ENCODE peak calls at places on chromosomes 7 and 10, in ten cellular contexts. One of them, this sample, is unnamed.

GRCh38 chr10:117535045-117535751 is 7.3 kb upstream of the EMX2 start:
- DNase-seq in CD4-positive, alpha-beta memory T cell: no peak
- DNase-seq in prostate gland: no peak
- DNase-seq in CD8-positive, alpha-beta T cell: no peak
- DNase-seq in GM23248: peak; percentile 73
- DNase-seq in aorta: peak; percentile 83
- DNase-seq in mammary epithelial cell: no peak
- DNase-seq in PC-9: no peak
- DNase-seq in H9: peak; percentile 45
- DNase-seq in SK-N-MC: no peak
- DNase-seq in this sample: no peak

GRCh38 chr10:80506189-80506575 is 31.5 kb upstream of the SH2D4B start:
- DNase-seq in CD4-positive, alpha-beta memory T cell: no peak
- DNase-seq in prostate gland: no peak
- DNase-seq in CD8-positive, alpha-beta T cell: no peak
- DNase-seq in GM23248: peak; percentile 40
- DNase-seq in aorta: no peak
- DNase-seq in mammary epithelial cell: peak; percentile 90
- DNase-seq in PC-9: peak; percentile 73
- DNase-seq in H9: no peak
- DNase-seq in SK-N-MC: no peak
- DNase-seq in this sample: no peak

GRCh38 chr7:351681-352480 is 61.9 kb downstream of the FOXL3 start:
- DNase-seq in CD4-positive, alpha-beta memory T cell: peak; percentile 54
- DNase-seq in prostate gland: no peak
- DNase-seq in CD8-positive, alpha-beta T cell: peak; percentile 75
- DNase-seq in GM23248: peak; percentile 16
- DNase-seq in aorta: no peak
- DNase-seq in mammary epithelial cell: no peak
- DNase-seq in PC-9: no peak
- DNase-seq in H9: no peak
- DNase-seq in SK-N-MC: no peak
- DNase-seq in this sample: peak; percentile 26

GRCh38 chr10:44828515-44829142 is 82.5 kb upstream of the TMEM72 start:
- DNase-seq in CD4-positive, alpha-beta memory T cell: no peak
- DNase-seq in prostate gland: no peak
- DNase-seq in CD8-positive, alpha-beta T cell: no peak
- DNase-seq in GM23248: no peak
- DNase-seq in aorta: no peak
- DNase-seq in mammary epithelial cell: no peak
- DNase-seq in PC-9: no peak
- DNase-seq in H9: no peak
- DNase-seq in SK-N-MC: no peak
- DNase-seq in this sample: no peak

GRCh38 chr7:73891178-73891885 is 30.4 kb downstream of the TMEM270 start:
- DNase-seq in CD4-positive, alpha-beta memory T cell: no peak
- DNase-seq in prostate gland: no peak
- DNase-seq in CD8-positive, alpha-beta T cell: no peak
- DNase-seq in GM23248: peak; percentile 35
- DNase-seq in aorta: no peak
- DNase-seq in mammary epithelial cell: no peak
- DNase-seq in PC-9: no peak
- DNase-seq in H9: peak; percentile 47
- DNase-seq in SK-N-MC: no peak
- DNase-seq in this sample: no peak

GRCh38 chr7:73578342-73579124 is at the start of gene TBL2:
- DNase-seq in CD4-positive, alpha-beta memory T cell: peak; percentile 99
- DNase-seq in prostate gland: peak; percentile 99
- DNase-seq in CD8-positive, alpha-beta T cell: peak; percentile 99
- DNase-seq in GM23248: peak; percentile 100
- DNase-seq in aorta: peak; percentile 100
- DNase-seq in mammary epithelial cell: peak; percentile 97
- DNase-seq in PC-9: peak; percentile 99
- DNase-seq in H9: peak; percentile 99
- DNase-seq in SK-N-MC: peak; percentile 92
- DNase-seq in this sample: peak; percentile 99

GRCh38 chr7:100583132-100584045 is 2.5 kb downstream of the LRCH4 start:
- DNase-seq in CD4-positive, alpha-beta memory T cell: peak; percentile 77
- DNase-seq in prostate gland: peak; percentile 35
- DNase-seq in CD8-positive, alpha-beta T cell: peak; percentile 87
- DNase-seq in GM23248: no peak
- DNase-seq in aorta: peak; percentile 76
- DNase-seq in mammary epithelial cell: no peak
- DNase-seq in PC-9: peak; percentile 75
- DNase-seq in H9: peak; percentile 58
- DNase-seq in SK-N-MC: no peak
- DNase-seq in this sample: peak; percentile 66

GRCh38 chr7:151958036-151959010 is 2.1 kb downstream of the GALNTL5 start:
- DNase-seq in CD4-positive, alpha-beta memory T cell: no peak
- DNase-seq in prostate gland: no peak
- DNase-seq in CD8-positive, alpha-beta T cell: no peak
- DNase-seq in GM23248: no peak
- DNase-seq in aorta: no peak
- DNase-seq in mammary epithelial cell: no peak
- DNase-seq in PC-9: no peak
- DNase-seq in H9: no peak
- DNase-seq in SK-N-MC: no peak
- DNase-seq in this sample: no peak

GRCh38 chr7:5320802-5321396 is 38.2 kb downstream of the SLC29A4 start:
- DNase-seq in CD4-positive, alpha-beta memory T cell: no peak
- DNase-seq in prostate gland: no peak
- DNase-seq in CD8-positive, alpha-beta T cell: no peak
- DNase-seq in GM23248: no peak
- DNase-seq in aorta: no peak
- DNase-seq in mammary epithelial cell: no peak
- DNase-seq in PC-9: no peak
- DNase-seq in H9: no peak
- DNase-seq in SK-N-MC: no peak
- DNase-seq in this sample: no peak

GRCh38 chr7:23462846-23463245 is 7.4 kb downstream of the IGF2BP3 start:
- DNase-seq in CD4-positive, alpha-beta memory T cell: no peak
- DNase-seq in prostate gland: no peak
- DNase-seq in CD8-positive, alpha-beta T cell: no peak
- DNase-seq in GM23248: peak; percentile 73
- DNase-seq in aorta: no peak
- DNase-seq in mammary epithelial cell: no peak
- DNase-seq in PC-9: peak; percentile 17
- DNase-seq in H9: no peak
- DNase-seq in SK-N-MC: no peak
- DNase-seq in this sample: no peak

GRCh38 chr7:36984710-36985308 is 260.5 kb upstream of the AOAH start:
- DNase-seq in CD4-positive, alpha-beta memory T cell: no peak
- DNase-seq in prostate gland: no peak
- DNase-seq in CD8-positive, alpha-beta T cell: no peak
- DNase-seq in GM23248: no peak
- DNase-seq in aorta: no peak
- DNase-seq in mammary epithelial cell: no peak
- DNase-seq in PC-9: no peak
- DNase-seq in H9: no peak
- DNase-seq in SK-N-MC: no peak
- DNase-seq in this sample: no peak

GRCh38 chr10:97612386-97612785 is 20.9 kb downstream of the MORN4 start:
- DNase-seq in CD4-positive, alpha-beta memory T cell: no peak
- DNase-seq in prostate gland: peak; percentile 13
- DNase-seq in CD8-positive, alpha-beta T cell: no peak
- DNase-seq in GM23248: peak; percentile 70
- DNase-seq in aorta: no peak
- DNase-seq in mammary epithelial cell: peak; percentile 62
- DNase-seq in PC-9: peak; percentile 10
- DNase-seq in H9: peak; percentile 51
- DNase-seq in SK-N-MC: no peak
- DNase-seq in this sample: no peak

GRCh38 chr10:7477538-7478334 is 66.9 kb upstream of the SFMBT2 start:
- DNase-seq in CD4-positive, alpha-beta memory T cell: no peak
- DNase-seq in prostate gland: no peak
- DNase-seq in CD8-positive, alpha-beta T cell: no peak
- DNase-seq in GM23248: no peak
- DNase-seq in aorta: no peak
- DNase-seq in mammary epithelial cell: no peak
- DNase-seq in PC-9: no peak
- DNase-seq in H9: no peak
- DNase-seq in SK-N-MC: no peak
- DNase-seq in this sample: no peak

GRCh38 chr7:30870821-30871518 is 40.7 kb upstream of the AQP1 start:
- DNase-seq in CD4-positive, alpha-beta memory T cell: no peak
- DNase-seq in prostate gland: no peak
- DNase-seq in CD8-positive, alpha-beta T cell: no peak
- DNase-seq in GM23248: no peak
- DNase-seq in aorta: no peak
- DNase-seq in mammary epithelial cell: no peak
- DNase-seq in PC-9: no peak
- DNase-seq in H9: no peak
- DNase-seq in SK-N-MC: no peak
- DNase-seq in this sample: no peak

GRCh38 chr10:10564081-10564480 is 453.6 kb upstream of the CELF2 start:
- DNase-seq in CD4-positive, alpha-beta memory T cell: no peak
- DNase-seq in prostate gland: no peak
- DNase-seq in CD8-positive, alpha-beta T cell: no peak
- DNase-seq in GM23248: peak; percentile 82
- DNase-seq in aorta: no peak
- DNase-seq in mammary epithelial cell: no peak
- DNase-seq in PC-9: no peak
- DNase-seq in H9: no peak
- DNase-seq in SK-N-MC: no peak
- DNase-seq in this sample: no peak
- H3K9me3 ChIP-seq in CD4-positive, alpha-beta memory T cell: no peaks in the 10 kb centered on the region
- H3K9me3 ChIP-seq in prostate gland: no peaks in the 10 kb centered on the region
- H3K9me3 ChIP-seq in CD8-positive, alpha-beta T cell: no peaks in the 10 kb centered on the region
- H3K9me3 ChIP-seq in GM23248: no peaks in the 10 kb centered on the region
- H3K9me3 ChIP-seq in aorta: no peaks in the 10 kb centered on the region
- H3K9me3 ChIP-seq in mammary epithelial cell: peaks cover 16% of the 10 kb centered on the region
- H3K9me3 ChIP-seq in PC-9: no peaks in the 10 kb centered on the region
- H3K9me3 ChIP-seq in H9: no peaks in the 10 kb centered on the region
- H3K9me3 ChIP-seq in SK-N-MC: no peaks in the 10 kb centered on the region
- H3K9me3 ChIP-seq in this sample: no peaks in the 10 kb centered on the region

DNA sequence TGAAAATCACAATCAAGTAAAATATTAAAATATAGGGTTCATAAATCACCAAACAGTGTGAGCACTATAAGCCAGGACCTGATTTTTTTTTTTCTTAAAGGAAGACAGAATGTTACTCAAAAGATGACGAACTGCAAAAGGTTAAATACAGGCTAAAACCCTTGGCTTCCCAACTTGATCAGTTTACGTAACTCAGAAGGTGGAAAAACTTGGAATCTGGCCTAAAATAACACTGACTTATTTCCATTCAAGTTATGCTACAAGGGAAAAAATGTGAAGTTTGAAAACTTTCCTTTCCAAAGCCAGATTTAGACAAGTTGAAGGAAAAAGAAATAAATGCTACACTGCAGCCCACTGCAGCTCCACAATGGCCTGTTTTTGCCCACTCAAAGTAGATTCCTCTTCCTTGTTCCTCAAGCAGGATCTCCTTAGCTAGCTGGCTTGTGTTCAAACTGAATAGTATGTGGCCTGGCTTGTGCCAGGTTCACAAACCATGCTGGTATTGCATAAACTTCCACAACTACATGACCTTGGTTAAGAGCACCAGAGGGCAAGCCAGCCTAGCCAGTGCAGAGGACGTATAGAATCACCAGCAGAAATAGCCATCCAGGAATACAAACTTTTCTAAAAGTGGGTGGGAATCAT is 166.2 kb downstream of the CPEB3 start:
- DNase-seq in CD4-positive, alpha-beta memory T cell: no peak
- DNase-seq in prostate gland: peak; percentile 54
- DNase-seq in CD8-positive, alpha-beta T cell: no peak
- DNase-seq in GM23248: peak; percentile 33
- DNase-seq in aorta: no peak
- DNase-seq in mammary epithelial cell: peak; percentile 80
- DNase-seq in PC-9: peak; percentile 17
- DNase-seq in H9: no peak
- DNase-seq in SK-N-MC: no peak
- DNase-seq in this sample: no peak
- H3K27ac ChIP-seq in CD4-positive, alpha-beta memory T cell: no peak overlapping the region
- H3K27ac ChIP-seq in prostate gland: peak overlapping the region; percentile 54
- H3K27ac ChIP-seq in CD8-positive, alpha-beta T cell: no peak overlapping the region
- H3K27ac ChIP-seq in GM23248: no peak overlapping the region
- H3K27ac ChIP-seq in aorta: peak overlapping the region; percentile 84
- H3K27ac ChIP-seq in mammary epithelial cell: no peak overlapping the region
- H3K27ac ChIP-seq in PC-9: peak overlapping the region; percentile 78
- H3K27ac ChIP-seq in H9: no peak overlapping the region
- H3K27ac ChIP-seq in SK-N-MC: no peak overlapping the region
- H3K27ac ChIP-seq in this sample: no peak overlapping the region

GRCh38 chr7:157945401-157945800 is 608.6 kb downstream of the DNAJB6 start:
- DNase-seq in CD4-positive, alpha-beta memory T cell: no peak
- DNase-seq in prostate gland: no peak
- DNase-seq in CD8-positive, alpha-beta T cell: no peak
- DNase-seq in GM23248: no peak
- DNase-seq in aorta: peak; percentile 59
- DNase-seq in mammary epithelial cell: no peak
- DNase-seq in PC-9: no peak
- DNase-seq in H9: no peak
- DNase-seq in SK-N-MC: no peak
- DNase-seq in this sample: no peak

GRCh38 chr7:157947504-157947903 is 610.7 kb downstream of the DNAJB6 start:
- DNase-seq in CD4-positive, alpha-beta memory T cell: no peak
- DNase-seq in prostate gland: no peak
- DNase-seq in CD8-positive, alpha-beta T cell: no peak
- DNase-seq in GM23248: no peak
- DNase-seq in aorta: no peak
- DNase-seq in mammary epithelial cell: no peak
- DNase-seq in PC-9: no peak
- DNase-seq in H9: no peak
- DNase-seq in SK-N-MC: no peak
- DNase-seq in this sample: no peak

GRCh38 chr7:157944734-157945291 is 608.0 kb downstream of the DNAJB6 start:
- DNase-seq in CD4-positive, alpha-beta memory T cell: no peak
- DNase-seq in prostate gland: no peak
- DNase-seq in CD8-positive, alpha-beta T cell: no peak
- DNase-seq in GM23248: no peak
- DNase-seq in aorta: peak; percentile 51
- DNase-seq in mammary epithelial cell: no peak
- DNase-seq in PC-9: no peak
- DNase-seq in H9: no peak
- DNase-seq in SK-N-MC: no peak
- DNase-seq in this sample: no peak

GRCh38 chr7:157944051-157944450 is 607.2 kb downstream of the DNAJB6 start:
- DNase-seq in CD4-positive, alpha-beta memory T cell: no peak
- DNase-seq in prostate gland: no peak
- DNase-seq in CD8-positive, alpha-beta T cell: no peak
- DNase-seq in GM23248: no peak
- DNase-seq in aorta: peak; percentile 55
- DNase-seq in mammary epithelial cell: no peak
- DNase-seq in PC-9: no peak
- DNase-seq in H9: no peak
- DNase-seq in SK-N-MC: no peak
- DNase-seq in this sample: no peak

GRCh38 chr7:157946398-157947060 is 609.7 kb downstream of the DNAJB6 start:
- DNase-seq in CD4-positive, alpha-beta memory T cell: no peak
- DNase-seq in prostate gland: no peak
- DNase-seq in CD8-positive, alpha-beta T cell: no peak
- DNase-seq in GM23248: no peak
- DNase-seq in aorta: peak; percentile 45
- DNase-seq in mammary epithelial cell: no peak
- DNase-seq in PC-9: no peak
- DNase-seq in H9: no peak
- DNase-seq in SK-N-MC: no peak
- DNase-seq in this sample: no peak
- H3K9me3 ChIP-seq in CD4-positive, alpha-beta memory T cell: no peaks in the 10 kb centered on the region
- H3K9me3 ChIP-seq in prostate gland: no peaks in the 10 kb centered on the region
- H3K9me3 ChIP-seq in CD8-positive, alpha-beta T cell: no peaks in the 10 kb centered on the region
- H3K9me3 ChIP-seq in GM23248: no peaks in the 10 kb centered on the region
- H3K9me3 ChIP-seq in aorta: peaks cover 7% of the 10 kb centered on the region
- H3K9me3 ChIP-seq in mammary epithelial cell: peaks cover 24% of the 10 kb centered on the region
- H3K9me3 ChIP-seq in PC-9: peaks cover 8% of the 10 kb centered on the region
- H3K9me3 ChIP-seq in H9: no peaks in the 10 kb centered on the region
- H3K9me3 ChIP-seq in SK-N-MC: no peaks in the 10 kb centered on the region
- H3K9me3 ChIP-seq in this sample: peaks cover 12% of the 10 kb centered on the region

GRCh38 chr10:61136151-61136550 is 192.2 kb upstream of the RHOBTB1 start:
- DNase-seq in CD4-positive, alpha-beta memory T cell: no peak
- DNase-seq in prostate gland: no peak
- DNase-seq in CD8-positive, alpha-beta T cell: no peak
- DNase-seq in GM23248: peak; percentile 19
- DNase-seq in aorta: no peak
- DNase-seq in mammary epithelial cell: peak; percentile 1
- DNase-seq in PC-9: no peak
- DNase-seq in H9: peak; percentile 31
- DNase-seq in SK-N-MC: no peak
- DNase-seq in this sample: no peak
- H3K27ac ChIP-seq in CD4-positive, alpha-beta memory T cell: no peak overlapping the region
- H3K27ac ChIP-seq in prostate gland: no peak overlapping the region
- H3K27ac ChIP-seq in CD8-positive, alpha-beta T cell: no peak overlapping the region
- H3K27ac ChIP-seq in GM23248: no peak overlapping the region
- H3K27ac ChIP-seq in aorta: no peak overlapping the region
- H3K27ac ChIP-seq in mammary epithelial cell: no peak overlapping the region
- H3K27ac ChIP-seq in PC-9: no peak overlapping the region
- H3K27ac ChIP-seq in H9: peak overlapping the region; percentile 43
- H3K27ac ChIP-seq in SK-N-MC: no peak overlapping the region
- H3K27ac ChIP-seq in this sample: no peak overlapping the region